ENCODE peak calls at places on chromosome 5, in eight cellular contexts. T is A172; M is Panc1; G is HCT116; B is adipocyte; Y is NCI-H774; I is stimulated activated CD4-positive, alpha-beta T cell treated with anti-CD3 and anti-CD28 coated beads, Interleukin-1b, Interleukin-23, amount 100 ng/mL, for 24 hours; N is stimulated activated naive CD8-positive, alpha-beta T cell treated with anti-CD3 and anti-CD28 coated beads, Interleukin-15, Interleukin-2, amounts not matched to agents 100 U/mL and 50 U/mL, for 24 hours. O is an unnamed sample.

GRCh38 chr5:24539625-24540024 is 105.2 kb downstream of the CDH10 start:
- DNase-seq in T (no peak), M (no peak), G (no peak), B (peak), Y (no peak), I (no peak), N (no peak), O (no peak)

GRCh38 chr5:27706832-27707231 is 668.4 kb upstream of the CDH9 start:
- DNase-seq in T (peak), M (no peak), G (no peak), B (no peak), Y (no peak), I (no peak), N (no peak), O (peak)

GRCh38 chr5:89535421-89535820 is 652.4 kb upstream of the MEF2C start:
- DNase-seq in T (no peak), M (no peak), G (no peak), B (peak), Y (no peak), I (no peak), N (no peak), O (no peak)

GRCh38 chr5:124746916-124747769 is 704 bp upstream of the ZNF608 start:
- DNase-seq in T (peak), M (no peak), G (peak), B (peak), Y (peak), I (no peak), N (no peak), O (no peak)

GRCh38 chr5:36060516-36060885 is 6.2 kb downstream of the UGT3A2 start:
- DNase-seq in T (no peak), M (no peak), G (peak), B (peak), Y (peak), I (no peak), N (no peak), O (peak)

GRCh38 chr5:75524591-75524990 is 12.9 kb downstream of the POLK start:
- DNase-seq in T (no peak), M (no peak), G (no peak), B (no peak), Y (no peak), I (no peak), N (no peak), O (no peak)

GRCh38 chr5:40089269-40089668 is 590.4 kb upstream of the PTGER4 start:
- DNase-seq in T (peak), M (no peak), G (peak), B (no peak), Y (no peak), I (no peak), N (no peak), O (peak)

GRCh38 chr5:147854331-147854730 is 22.9 kb upstream of the SPINK1 start:
- DNase-seq in T (no peak), M (no peak), G (no peak), B (no peak), Y (no peak), I (no peak), N (no peak), O (no peak)

GRCh38 chr5:2695200-2695891 is 56.1 kb downstream of the IRX2 start:
- DNase-seq in T (no peak), M (no peak), G (no peak), B (no peak), Y (peak), I (no peak), N (no peak), O (no peak)